ENCODE peak calls at places on chromosomes 3 and 15, in six cellular contexts. One of them, this sample, is unnamed.
A peak's percentile ranks its signal among the peaks of the same experiment; 100 is the strongest.

GRCh38 chr3:187742351-187743171 is 2.7 kb downstream of the BCL6 start:
- DNase-seq in colonic mucosa: peak; percentile 60
- DNase-seq in ovary: no peak
- DNase-seq in astrocyte of the spinal cord: peak; percentile 63
- DNase-seq in tibial artery: no peak
- DNase-seq in PC-9: no peak
- DNase-seq in this sample: no peak

GRCh38 chr3:41681479-41681878 is 280.4 kb downstream of the ULK4 start:
- DNase-seq in colonic mucosa: no peak
- DNase-seq in ovary: no peak
- DNase-seq in astrocyte of the spinal cord: peak; percentile 98
- DNase-seq in tibial artery: no peak
- DNase-seq in PC-9: peak; percentile 35
- DNase-seq in this sample: no peak

GRCh38 chr15:57385923-57386390 is 9.7 kb downstream of the CGNL1 start:
- DNase-seq in colonic mucosa: no peak
- DNase-seq in ovary: no peak
- DNase-seq in astrocyte of the spinal cord: no peak
- DNase-seq in tibial artery: no peak
- DNase-seq in PC-9: no peak
- DNase-seq in this sample: no peak

GRCh38 chr3:128619146-128619890 is 31.3 kb downstream of the RPN1 start:
- DNase-seq in colonic mucosa: no peak
- DNase-seq in ovary: no peak
- DNase-seq in astrocyte of the spinal cord: peak; percentile 61
- DNase-seq in tibial artery: no peak
- DNase-seq in PC-9: no peak
- DNase-seq in this sample: no peak

GRCh38 chr3:151276038-151277027 is 2.0 kb downstream of the P2RY14 start:
- DNase-seq in colonic mucosa: no peak
- DNase-seq in ovary: no peak
- DNase-seq in astrocyte of the spinal cord: no peak
- DNase-seq in tibial artery: no peak
- DNase-seq in PC-9: no peak
- DNase-seq in this sample: no peak

GRCh38 chr3:101936419-101937331 is 87.4 kb downstream of the NFKBIZ start:
- DNase-seq in colonic mucosa: no peak
- DNase-seq in ovary: no peak
- DNase-seq in astrocyte of the spinal cord: peak; percentile 94
- DNase-seq in tibial artery: no peak
- DNase-seq in PC-9: no peak
- DNase-seq in this sample: no peak

GRCh38 chr3:23826382-23827061 is 20.8 kb downstream of the UBE2E1 start:
- DNase-seq in colonic mucosa: no peak
- DNase-seq in ovary: no peak
- DNase-seq in astrocyte of the spinal cord: peak; percentile 17
- DNase-seq in tibial artery: no peak
- DNase-seq in PC-9: no peak
- DNase-seq in this sample: no peak

GRCh38 chr3:124504332-124505059 is 225.8 kb upstream of the UMPS start:
- DNase-seq in colonic mucosa: no peak
- DNase-seq in ovary: no peak
- DNase-seq in astrocyte of the spinal cord: peak; percentile 46
- DNase-seq in tibial artery: peak; percentile 92
- DNase-seq in PC-9: no peak
- DNase-seq in this sample: no peak

GRCh38 chr3:23203651-23204111 is 554 bp downstream of the UBE2E2 start:
- DNase-seq in colonic mucosa: peak; percentile 28
- DNase-seq in ovary: peak; percentile 55
- DNase-seq in astrocyte of the spinal cord: no peak
- DNase-seq in tibial artery: peak; percentile 68
- DNase-seq in PC-9: no peak
- DNase-seq in this sample: no peak

GRCh38 chr3:41286305-41286704 is 87.0 kb downstream of the CTNNB1 start:
- DNase-seq in colonic mucosa: no peak
- DNase-seq in ovary: no peak
- DNase-seq in astrocyte of the spinal cord: no peak
- DNase-seq in tibial artery: no peak
- DNase-seq in PC-9: no peak
- DNase-seq in this sample: no peak

GRCh38 chr15:51390932-51391432 is 49.5 kb downstream of the GLDN start:
- DNase-seq in colonic mucosa: no peak
- DNase-seq in ovary: no peak
- DNase-seq in astrocyte of the spinal cord: peak; percentile 40
- DNase-seq in tibial artery: no peak
- DNase-seq in PC-9: no peak
- DNase-seq in this sample: no peak

GRCh38 chr15:39946862-39947261 is 12.9 kb downstream of the EIF2AK4 start:
- DNase-seq in colonic mucosa: no peak
- DNase-seq in ovary: no peak
- DNase-seq in astrocyte of the spinal cord: peak; percentile 40
- DNase-seq in tibial artery: no peak
- DNase-seq in PC-9: no peak
- DNase-seq in this sample: no peak

GRCh38 chr15:34588046-34588674 is 4.7 kb upstream of the GOLGA8B start:
- DNase-seq in colonic mucosa: peak; percentile 63
- DNase-seq in ovary: peak; percentile 66
- DNase-seq in astrocyte of the spinal cord: peak; percentile 85
- DNase-seq in tibial artery: no peak
- DNase-seq in PC-9: peak; percentile 44
- DNase-seq in this sample: no peak

GRCh38 chr3:160837394-160837975 is 81.5 kb downstream of the PPM1L start:
- DNase-seq in colonic mucosa: peak; percentile 25
- DNase-seq in ovary: no peak
- DNase-seq in astrocyte of the spinal cord: no peak
- DNase-seq in tibial artery: no peak
- DNase-seq in PC-9: no peak
- DNase-seq in this sample: no peak

GRCh38 chr3:143551790-143552189 is 296.5 kb downstream of the SLC9A9 start:
- DNase-seq in colonic mucosa: no peak
- DNase-seq in ovary: no peak
- DNase-seq in astrocyte of the spinal cord: no peak
- DNase-seq in tibial artery: no peak
- DNase-seq in PC-9: no peak
- DNase-seq in this sample: no peak

GRCh38 chr15:73318463-73319351 is 50.1 kb downstream of the HCN4 start:
- DNase-seq in colonic mucosa: no peak
- DNase-seq in ovary: no peak
- DNase-seq in astrocyte of the spinal cord: no peak
- DNase-seq in tibial artery: peak; percentile 52
- DNase-seq in PC-9: no peak
- DNase-seq in this sample: no peak

GRCh38 chr3:48685293-48685602 is 467 bp downstream of the NCKIPSD start:
- DNase-seq in colonic mucosa: no peak
- DNase-seq in ovary: no peak
- DNase-seq in astrocyte of the spinal cord: no peak
- DNase-seq in tibial artery: no peak
- DNase-seq in PC-9: no peak
- DNase-seq in this sample: no peak

GRCh38 chr3:141881702-141882101 is 5.3 kb downstream of the ATP1B3 start:
- DNase-seq in colonic mucosa: peak; percentile 45
- DNase-seq in ovary: no peak
- DNase-seq in astrocyte of the spinal cord: no peak
- DNase-seq in tibial artery: no peak
- DNase-seq in PC-9: no peak
- DNase-seq in this sample: no peak

GRCh38 chr3:53724566-53724965 is 121.7 kb downstream of the CHDH start:
- DNase-seq in colonic mucosa: no peak
- DNase-seq in ovary: no peak
- DNase-seq in astrocyte of the spinal cord: no peak
- DNase-seq in tibial artery: no peak
- DNase-seq in PC-9: no peak
- DNase-seq in this sample: no peak

GRCh38 chr3:156811092-156811862 is 14.9 kb upstream of the LEKR1 start:
- DNase-seq in colonic mucosa: no peak
- DNase-seq in ovary: no peak
- DNase-seq in astrocyte of the spinal cord: peak; percentile 64
- DNase-seq in tibial artery: no peak
- DNase-seq in PC-9: no peak
- DNase-seq in this sample: no peak

GRCh38 chr3:114680299-114680698 is 386.5 kb downstream of the TIGIT start:
- DNase-seq in colonic mucosa: no peak
- DNase-seq in ovary: no peak
- DNase-seq in astrocyte of the spinal cord: no peak
- DNase-seq in tibial artery: no peak
- DNase-seq in PC-9: no peak
- DNase-seq in this sample: no peak

GRCh38 chr3:18827664-18828063 is 320.6 kb upstream of the KCNH8 start:
- DNase-seq in colonic mucosa: no peak
- DNase-seq in ovary: no peak
- DNase-seq in astrocyte of the spinal cord: no peak
- DNase-seq in tibial artery: no peak
- DNase-seq in PC-9: no peak
- DNase-seq in this sample: no peak

GRCh38 chr15:94056314-94056713 is 175.0 kb upstream of the MCTP2 start:
- DNase-seq in colonic mucosa: no peak
- DNase-seq in ovary: no peak
- DNase-seq in astrocyte of the spinal cord: peak; percentile 84
- DNase-seq in tibial artery: no peak
- DNase-seq in PC-9: no peak
- DNase-seq in this sample: no peak

GRCh38 chr3:173548261-173548660 is 150.7 kb downstream of the NLGN1 start:
- DNase-seq in colonic mucosa: no peak
- DNase-seq in ovary: no peak
- DNase-seq in astrocyte of the spinal cord: no peak
- DNase-seq in tibial artery: no peak
- DNase-seq in PC-9: no peak
- DNase-seq in this sample: no peak

GRCh38 chr15:59306520-59307163 is 66.0 kb downstream of the MYO1E start:
- DNase-seq in colonic mucosa: no peak
- DNase-seq in ovary: no peak
- DNase-seq in astrocyte of the spinal cord: peak; percentile 39
- DNase-seq in tibial artery: peak; percentile 64
- DNase-seq in PC-9: no peak
- DNase-seq in this sample: no peak

GRCh38 chr3:148600902-148601765 is 96.6 kb upstream of the AGTR1 start:
- DNase-seq in colonic mucosa: peak; percentile 77
- DNase-seq in ovary: no peak
- DNase-seq in astrocyte of the spinal cord: peak; percentile 6
- DNase-seq in tibial artery: no peak
- DNase-seq in PC-9: peak; percentile 27
- DNase-seq in this sample: no peak

GRCh38 chr15:76151599-76151974 is 91.8 kb downstream of the TMEM266 start:
- DNase-seq in colonic mucosa: no peak
- DNase-seq in ovary: no peak
- DNase-seq in astrocyte of the spinal cord: no peak
- DNase-seq in tibial artery: no peak
- DNase-seq in PC-9: no peak
- DNase-seq in this sample: no peak

GRCh38 chr15:82648257-82649103 is 1.3 kb upstream of the CPEB1 start:
- DNase-seq in colonic mucosa: no peak
- DNase-seq in ovary: peak; percentile 32
- DNase-seq in astrocyte of the spinal cord: no peak
- DNase-seq in tibial artery: no peak
- DNase-seq in PC-9: no peak
- DNase-seq in this sample: no peak
- TF ChIP-seq CTCF in colonic mucosa: no peak
- TF ChIP-seq CTCF in ovary: no peak
- TF ChIP-seq CTCF in astrocyte of the spinal cord: peak; percentile 7
- TF ChIP-seq CTCF in tibial artery: no peak
- TF ChIP-seq CTCF in PC-9: no peak
- TF ChIP-seq CTCF in this sample: no peak

DNA sequence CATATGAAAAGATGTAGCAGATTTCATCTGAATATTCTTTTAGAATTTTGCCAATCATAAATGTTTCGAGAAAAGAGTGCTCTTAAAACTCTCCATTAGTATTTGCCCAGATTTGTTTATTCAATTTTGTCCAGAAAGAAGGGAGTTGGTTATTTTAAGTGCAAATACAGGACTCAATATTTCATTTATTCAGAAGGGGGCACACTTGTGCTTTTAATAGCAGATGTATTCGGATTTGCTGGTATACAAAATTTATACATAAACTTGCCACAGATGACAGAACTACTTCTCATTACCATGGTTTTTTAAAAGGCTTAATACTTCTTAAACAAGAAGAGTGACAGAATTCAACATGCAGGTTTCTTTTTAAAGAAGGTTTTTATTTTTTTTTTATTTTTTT is 69.8 kb upstream of the GRM7 start:
- DNase-seq in colonic mucosa: no peak
- DNase-seq in ovary: no peak
- DNase-seq in astrocyte of the spinal cord: peak; percentile 40
- DNase-seq in tibial artery: no peak
- DNase-seq in PC-9: no peak
- DNase-seq in this sample: no peak
- TF ChIP-seq CTCF in colonic mucosa: no peak
- TF ChIP-seq CTCF in ovary: no peak
- TF ChIP-seq CTCF in astrocyte of the spinal cord: peak; percentile 26
- TF ChIP-seq CTCF in tibial artery: peak; percentile 20
- TF ChIP-seq CTCF in PC-9: no peak
- TF ChIP-seq CTCF in this sample: no peak

GRCh38 chr3:4720316-4721075 is 227.3 kb downstream of the ITPR1 start:
- DNase-seq in colonic mucosa: peak; percentile 75
- DNase-seq in ovary: peak; percentile 79
- DNase-seq in astrocyte of the spinal cord: peak; percentile 88
- DNase-seq in tibial artery: peak; percentile 86
- DNase-seq in PC-9: peak; percentile 65
- DNase-seq in this sample: no peak

GRCh38 chr3:4723921-4724698 is 231.0 kb downstream of the ITPR1 start:
- DNase-seq in colonic mucosa: no peak
- DNase-seq in ovary: no peak
- DNase-seq in astrocyte of the spinal cord: no peak
- DNase-seq in tibial artery: no peak
- DNase-seq in PC-9: no peak
- DNase-seq in this sample: no peak

GRCh38 chr3:4719011-4719649 is 226.0 kb downstream of the ITPR1 start:
- DNase-seq in colonic mucosa: no peak
- DNase-seq in ovary: no peak
- DNase-seq in astrocyte of the spinal cord: peak; percentile 31
- DNase-seq in tibial artery: no peak
- DNase-seq in PC-9: no peak
- DNase-seq in this sample: no peak

GRCh38 chr3:4721511-4721911 is 228.4 kb downstream of the ITPR1 start:
- DNase-seq in colonic mucosa: no peak
- DNase-seq in ovary: no peak
- DNase-seq in astrocyte of the spinal cord: peak; percentile 94
- DNase-seq in tibial artery: no peak
- DNase-seq in PC-9: peak; percentile 25
- DNase-seq in this sample: no peak

DNA sequence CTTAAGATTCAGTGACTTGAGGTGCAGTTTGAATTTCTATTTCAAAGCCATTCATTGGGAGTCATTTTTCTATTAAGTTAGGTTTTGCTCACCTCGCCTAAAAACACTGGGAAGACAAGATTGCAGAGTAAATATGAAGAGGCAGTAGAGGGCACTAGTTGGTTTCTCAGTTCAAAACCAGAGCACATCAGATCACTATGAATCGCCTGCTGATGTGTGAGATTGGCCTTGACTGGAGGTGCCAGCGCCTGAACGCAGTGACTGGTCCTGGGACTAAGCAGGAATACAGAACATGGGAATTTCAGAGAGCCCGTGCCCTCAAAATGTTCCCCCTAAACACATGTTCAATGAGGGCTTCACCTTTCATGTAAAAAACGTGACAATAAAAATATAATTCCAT is 229.0 kb downstream of the ITPR1 start:
- DNase-seq in colonic mucosa: peak; percentile 62
- DNase-seq in ovary: no peak
- DNase-seq in astrocyte of the spinal cord: peak; percentile 81
- DNase-seq in tibial artery: no peak
- DNase-seq in PC-9: peak; percentile 25
- DNase-seq in this sample: no peak
- TF ChIP-seq CTCF in colonic mucosa: peak; percentile 44
- TF ChIP-seq CTCF in ovary: peak; percentile 41
- TF ChIP-seq CTCF in astrocyte of the spinal cord: peak; percentile 48
- TF ChIP-seq CTCF in tibial artery: peak; percentile 36
- TF ChIP-seq CTCF in PC-9: peak; percentile 39
- TF ChIP-seq CTCF in this sample: no peak

GRCh38 chr3:10883478-10884234 is 67.6 kb downstream of the SLC6A11 start:
- DNase-seq in colonic mucosa: no peak
- DNase-seq in ovary: no peak
- DNase-seq in astrocyte of the spinal cord: peak; percentile 5
- DNase-seq in tibial artery: no peak
- DNase-seq in PC-9: no peak
- DNase-seq in this sample: no peak
- TF ChIP-seq CTCF in colonic mucosa: peak; percentile 20
- TF ChIP-seq CTCF in ovary: no peak
- TF ChIP-seq CTCF in astrocyte of the spinal cord: peak; percentile 48
- TF ChIP-seq CTCF in tibial artery: no peak
- TF ChIP-seq CTCF in PC-9: peak; percentile 72
- TF ChIP-seq CTCF in this sample: peak; percentile 67

This sample was measured in progenitor cell of endocrine pancreas.